ENCODE peak calls at places on chromosomes 11 and 22, in nine cellular contexts. B, C, V, F, L, K, Q, M and W are unnamed samples.

GRCh38 chr22:33986954-33987353 is 66.7 kb upstream of the LARGE1 start:
- DNase-seq in B (no peak), C (no peak), V (no peak), F (no peak), L (no peak), K (no peak), Q (no peak), M (no peak), W (no peak)

GRCh38 chr11:13338437-13339069 is 61.0 kb downstream of the BMAL1 start:
- DNase-seq in B (no peak), C (no peak), V (peak), F (no peak), L (no peak), K (no peak), Q (no peak), M (peak), W (no peak)

GRCh38 chr11:101336155-101336554 is 206.5 kb upstream of the PGR start:
- DNase-seq in B (no peak), C (no peak), V (no peak), F (no peak), L (no peak), K (no peak), Q (no peak), M (no peak), W (no peak)

GRCh38 chr11:126212089-126212660 is 593 bp downstream of the FAM118B start:
- DNase-seq in B (no peak), C (no peak), V (no peak), F (no peak), L (no peak), K (no peak), Q (no peak), M (no peak), W (no peak)

GRCh38 chr11:76604652-76605241 is 65.8 kb downstream of the LRRC32 start:
- DNase-seq in B (no peak), C (no peak), V (no peak), F (no peak), L (no peak), K (no peak), Q (no peak), M (peak), W (no peak)

GRCh38 chr22:19105867-19106802 is 16.1 kb downstream of the DGCR2 start:
- DNase-seq in B (peak), C (no peak), V (no peak), F (no peak), L (peak), K (no peak), Q (no peak), M (no peak), W (no peak)

GRCh38 chr22:48318575-48319320 is 1508.9 kb downstream of the BRD1 start:
- DNase-seq in B (no peak), C (no peak), V (no peak), F (no peak), L (no peak), K (no peak), Q (no peak), M (no peak), W (no peak)

GRCh38 chr22:50253046-50253580 is 2.0 kb upstream of the HDAC10 start:
- DNase-seq in B (no peak), C (no peak), V (no peak), F (no peak), L (no peak), K (no peak), Q (no peak), M (no peak), W (no peak)

GRCh38 chr11:18650859-18651557 is 16.9 kb upstream of the SPTY2D1 start:
- DNase-seq in B (peak), C (no peak), V (peak), F (no peak), L (no peak), K (no peak), Q (no peak), M (peak), W (no peak)